ENCODE peak calls at places on chromosomes 6 and 20, in seven cellular contexts. R is kidney tubule cell; E is stimulated activated CD8-positive, alpha-beta memory T cell treated with anti-CD3 and anti-CD28 coated beads, Interleukin-2, amount 100 ng/mL, for 48 hours; X is psoas muscle; D is sciatic nerve; W is iris pigment epithelial cell; O is activated T-helper 9 cell treated with anti-CD3 and anti-CD28 coated beads, Interleukin-2, amount 50 U/mL, for 16 hours. H is an unnamed sample.

GRCh38 chr20:61565791-61566190 is 313.7 kb downstream of the CDH4 start:
- DNase-seq in W (no peak), E (no peak), D (no peak), R (no peak), X (no peak), O (no peak), H (no peak)

GRCh38 chr6:37741757-37742400 is 44.2 kb upstream of the MDGA1 start:
- DNase-seq in E (no peak), O (no peak), X (no peak), R (peak; percentile 53), W (peak; percentile 6), D (no peak), H (no peak)

GRCh38 chr6:113684382-113684901 is 172.7 kb upstream of the MARCKS start:
- DNase-seq in O (no peak), R (peak; percentile 80), D (no peak), W (peak; percentile 43), E (no peak), X (no peak), H (no peak)

GRCh38 chr6:31778999-31779885 is 2.1 kb upstream of the VWA7 start:
- DNase-seq in O (no peak), R (no peak), D (no peak), X (no peak), W (no peak), E (no peak), H (no peak)

GRCh38 chr6:132673376-132674094 is 14.6 kb upstream of the TAAR1 start:
- DNase-seq in W (no peak), D (no peak), E (no peak), R (no peak), O (no peak), X (no peak), H (no peak)

GRCh38 chr6:38192486-38192885 is 373.0 kb downstream of the ZFAND3 start:
- DNase-seq in X (no peak), D (no peak), E (no peak), W (no peak), O (no peak), R (no peak), H (no peak)

GRCh38 chr6:162637317-162637716 is 90.2 kb downstream of the PRKN start:
- DNase-seq in E (no peak), W (no peak), X (no peak), O (no peak), R (no peak), D (no peak), H (no peak)

GRCh38 chr6:169908403-169908933 is 157.0 kb downstream of the ERMARD start:
- DNase-seq in E (no peak), R (no peak), O (no peak), X (no peak), W (no peak), D (no peak), H (no peak)

GRCh38 chr20:5714261-5715041 is 35.8 kb upstream of the SHLD1 start:
- DNase-seq in W (peak; percentile 70), D (no peak), X (no peak), E (no peak), R (peak; percentile 45), O (peak; percentile 49), H (peak; percentile 48)

GRCh38 chr20:50186151-50186885 is 4.3 kb upstream of the CEBPB start:
- DNase-seq in O (peak; percentile 81), W (peak; percentile 71), D (peak; percentile 99), E (peak; percentile 96), X (peak; percentile 93), R (peak; percentile 82), H (peak; percentile 81)

GRCh38 chr6:21748343-21749063 is 155.0 kb downstream of the SOX4 start:
- DNase-seq in E (no peak), X (no peak), D (no peak), R (peak; percentile 26), O (no peak), W (peak; percentile 74), H (no peak)